ENCODE peak calls at places on chromosomes 12 and 14, in ten cellular contexts. Q is colonic mucosa, D is ovary, S is osteoblast, P is mammary epithelial cell, I is Panc1, R is GM06990, K is RWPE2, F is heart left ventricle, W is transverse colon. N is an unnamed sample. For H3K27me3, the result is how much of the 10 kb centered on the place peaks cover.

GRCh38 chr14:104437703-104438102 is 141.9 kb upstream of the C14orf180 start:
- DNase-seq in Q (no peak), D (no peak), S (peak), P (no peak), I (no peak), R (no peak), K (no peak), F (no peak), W (no peak), N (no peak)

GRCh38 chr14:21846227-21846885 is 172.7 kb upstream of the OR4E1 start:
- DNase-seq in Q (peak), D (no peak), S (no peak), P (peak), I (no peak), R (no peak), K (no peak), F (no peak), W (peak), N (no peak)

GRCh38 chr12:52867636-52868035 is 18.8 kb upstream of the KRT78 start:
- DNase-seq in Q (peak), D (no peak), S (no peak), P (peak), I (no peak), R (no peak), K (peak), F (peak), W (peak), N (no peak)

GRCh38 chr14:64736271-64737131 is 32.3 kb downstream of the PLEKHG3 start:
- DNase-seq in Q (peak), D (peak), S (no peak), P (no peak), I (no peak), R (no peak), K (peak), F (no peak), W (peak), N (no peak)

GRCh38 chr14:98915625-98916024 is 356.4 kb downstream of the BCL11B start:
- DNase-seq in Q (no peak), D (no peak), S (no peak), P (no peak), I (no peak), R (no peak), K (no peak), F (no peak), W (no peak), N (no peak)

GRCh38 chr14:88590173-88590572 is 27.3 kb downstream of the ZC3H14 start:
- DNase-seq in Q (no peak), D (no peak), S (peak), P (no peak), I (no peak), R (no peak), K (no peak), F (no peak), W (no peak), N (no peak)

GRCh38 chr12:66571361-66571760 is 107.5 kb downstream of the GRIP1 start:
- DNase-seq in Q (no peak), D (no peak), S (no peak), P (no peak), I (no peak), R (no peak), K (no peak), F (no peak), W (no peak), N (no peak)

GRCh38 chr14:77372304-77372841 is 4.5 kb downstream of the TMED8 start:
- DNase-seq in Q (no peak), D (no peak), S (peak), P (no peak), I (no peak), R (peak), K (no peak), F (no peak), W (no peak), N (no peak)

GRCh38 chr14:102464846-102465341 is 44.7 kb downstream of the ANKRD9 start:
- DNase-seq in Q (peak), D (no peak), S (no peak), P (no peak), I (no peak), R (no peak), K (no peak), F (no peak), W (peak), N (no peak)

GRCh38 chr12:103877934-103878510 is 37.0 kb upstream of the NT5DC3 start:
- DNase-seq in Q (peak), D (no peak), S (peak), P (peak), I (no peak), R (peak), K (no peak), F (peak), W (peak), N (no peak)

GRCh38 chr14:89807905-89808304 is 146.6 kb downstream of the EFCAB11 start:
- DNase-seq in Q (no peak), D (no peak), S (no peak), P (no peak), I (no peak), R (no peak), K (no peak), F (no peak), W (no peak), N (no peak)

GRCh38 chr12:114920828-114921579 is 237.0 kb upstream of the TBX3 start:
- DNase-seq in Q (no peak), D (no peak), S (peak), P (peak), I (no peak), R (no peak), K (no peak), F (peak), W (no peak), N (no peak)

GRCh38 chr12:4771960-4772566 is 51.9 kb downstream of the GALNT8 start:
- DNase-seq in Q (no peak), D (no peak), S (no peak), P (no peak), I (no peak), R (no peak), K (no peak), F (no peak), W (no peak), N (no peak)

GRCh38 chr14:50978888-50979287 is 34.6 kb upstream of the PYGL start:
- DNase-seq in Q (no peak), D (no peak), S (no peak), P (no peak), I (no peak), R (peak), K (no peak), F (no peak), W (no peak), N (no peak)

GRCh38 chr14:50980451-50980850 is 36.2 kb upstream of the PYGL start:
- DNase-seq in Q (no peak), D (no peak), S (no peak), P (no peak), I (no peak), R (no peak), K (no peak), F (no peak), W (no peak), N (no peak)

GRCh38 chr14:50985124-50985815 is 41.0 kb upstream of the PYGL start:
- DNase-seq in Q (no peak), D (no peak), S (no peak), P (no peak), I (no peak), R (no peak), K (no peak), F (no peak), W (no peak), N (no peak)

GRCh38 chr14:50985816-50986396 is 41.6 kb upstream of the PYGL start:
- DNase-seq in Q (no peak), D (no peak), S (no peak), P (no peak), I (no peak), R (no peak), K (no peak), F (no peak), W (no peak), N (no peak)

GRCh38 chr14:50984061-50984710 is 39.9 kb upstream of the PYGL start:
- DNase-seq in Q (no peak), D (no peak), S (no peak), P (no peak), I (no peak), R (no peak), K (no peak), F (no peak), W (no peak), N (no peak)
- H3K4me3 ChIP-seq in Q (no peak), D (no peak), S (no peak), P (no peak), I (no peak), R (no peak), K (no peak), F (no peak), W (no peak), N (no peak)

GRCh38 chr12:43336962-43337555 is 214.9 kb downstream of the ADAMTS20 start:
- DNase-seq in Q (no peak), D (no peak), S (no peak), P (peak), I (no peak), R (no peak), K (no peak), F (no peak), W (no peak), N (peak)
- TF ChIP-seq CTCF in Q (no peak), D (no peak), S (peak), P (peak), I (peak), R (peak), K (peak), F (peak), W (no peak), N (peak)

GRCh38 chr12:116880213-116880816 is 926 bp downstream of the HRK start:
- DNase-seq in Q (no peak), D (no peak), S (no peak), P (peak), I (no peak), R (no peak), K (no peak), F (no peak), W (no peak), N (no peak)
- H3K27me3 ChIP-seq in Q (half or more), D (under half), S (half or more), P (half or more), I (under half), R (under half), K (under half), F (under half), W (half or more), N (half or more)

GRCh38 chr12:92133795-92134637 is 11.6 kb downstream of the BTG1 start:
- DNase-seq in Q (no peak), D (no peak), S (no peak), P (no peak), I (no peak), R (no peak), K (no peak), F (no peak), W (no peak), N (no peak)

GRCh38 chr12:92136021-92136735 is 9.5 kb downstream of the BTG1 start:
- DNase-seq in Q (no peak), D (no peak), S (no peak), P (no peak), I (no peak), R (no peak), K (no peak), F (no peak), W (no peak), N (no peak)

GRCh38 chr12:92136883-92137582 is 8.6 kb downstream of the BTG1 start:
- DNase-seq in Q (no peak), D (no peak), S (peak), P (peak), I (no peak), R (no peak), K (no peak), F (no peak), W (no peak), N (peak)

GRCh38 chr12:92133166-92133565 is 12.5 kb downstream of the BTG1 start:
- DNase-seq in Q (no peak), D (no peak), S (no peak), P (no peak), I (no peak), R (no peak), K (no peak), F (no peak), W (no peak), N (no peak)

GRCh38 chr12:92134638-92135274 is 10.9 kb downstream of the BTG1 start:
- DNase-seq in Q (no peak), D (no peak), S (peak), P (peak), I (no peak), R (no peak), K (no peak), F (no peak), W (no peak), N (no peak)
- H3K4me3 ChIP-seq in Q (no peak), D (peak), S (peak), P (no peak), I (peak), R (peak), K (no peak), F (no peak), W (no peak), N (no peak)

DNA sequence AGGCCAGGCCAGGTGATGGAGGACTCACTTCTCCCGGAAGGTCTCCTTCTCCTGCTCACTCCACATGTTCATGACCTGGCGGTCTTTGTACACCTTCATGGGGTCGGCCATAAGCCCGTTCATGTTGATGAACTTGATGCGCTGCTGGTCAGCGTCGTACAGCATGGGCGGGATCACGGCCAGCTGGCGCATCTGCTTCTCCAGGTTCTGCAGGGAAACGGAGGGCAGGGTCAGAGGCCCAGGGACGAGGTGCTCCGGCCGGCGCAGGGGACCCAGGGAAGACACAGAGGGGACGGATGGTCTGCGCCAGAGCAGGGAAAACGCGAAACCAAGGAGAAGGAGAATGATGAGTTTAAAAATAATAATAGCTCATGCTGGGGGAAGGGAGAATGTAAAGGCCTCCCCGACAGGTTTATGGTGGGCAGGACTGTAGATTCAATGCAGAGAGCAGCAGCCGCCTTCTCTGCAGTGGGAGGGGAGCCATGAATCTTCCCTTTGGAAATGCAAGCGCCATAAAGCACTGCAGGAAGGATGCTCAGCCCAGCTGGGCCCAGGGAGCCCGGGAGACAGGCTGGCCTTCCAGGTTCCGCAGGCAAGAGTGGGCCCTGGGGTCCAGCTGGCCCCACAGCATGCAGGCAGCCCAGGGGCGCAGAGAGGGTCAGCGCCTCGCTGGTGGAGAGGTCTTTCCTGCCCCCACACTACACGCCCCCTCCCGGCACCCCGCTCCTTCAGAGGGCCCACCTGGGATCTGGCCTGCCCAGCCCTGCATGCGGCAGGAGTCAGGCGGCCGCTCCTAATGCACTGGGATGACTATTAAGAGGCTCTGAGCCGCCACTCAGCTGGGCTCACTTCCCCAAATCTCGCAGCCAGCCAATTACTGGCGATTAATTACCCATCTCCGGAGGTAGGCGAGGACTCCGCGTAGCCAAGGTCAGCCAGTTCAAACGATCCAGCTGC is 132.0 kb downstream of the RFLNA start:
- DNase-seq in Q (no peak), D (no peak), S (no peak), P (no peak), I (no peak), R (no peak), K (no peak), F (no peak), W (no peak), N (no peak)
- TF ChIP-seq CTCF in Q (no peak), D (no peak), S (no peak), P (no peak), I (no peak), R (no peak), K (no peak), F (no peak), W (no peak), N (no peak)

DNA sequence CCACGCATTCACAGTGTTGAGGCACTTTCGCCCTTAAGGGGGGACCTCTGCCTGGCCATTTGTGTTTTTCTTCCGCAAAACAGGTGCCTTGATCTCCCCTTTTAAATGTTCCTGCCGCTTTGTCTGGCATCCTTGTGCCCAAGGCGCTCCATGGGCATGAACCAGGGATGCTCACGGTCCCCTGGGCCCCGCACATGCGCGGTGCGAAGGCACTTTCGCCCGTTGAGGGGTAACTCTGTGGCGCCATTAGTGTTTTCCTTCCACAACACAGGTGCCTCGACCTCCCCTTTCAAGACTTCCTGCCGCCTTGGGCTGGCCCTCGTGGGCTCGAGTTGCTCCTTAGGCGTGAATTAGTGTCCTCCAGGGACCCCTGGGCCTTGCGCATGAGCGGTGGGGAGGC is 335.5 kb downstream of the ALG10 start:
- DNase-seq in Q (no peak), D (no peak), S (no peak), P (no peak), I (no peak), R (no peak), K (no peak), F (no peak), W (no peak), N (no peak)
- H3K27me3 ChIP-seq in Q (under half), D (under half), S (under half), P (under half), I (under half), R (under half), K (under half), F (under half), W (under half), N (under half)

GRCh38 chr14:81452341-81452740 is 52.2 kb upstream of the STON2 start:
- DNase-seq in Q (no peak), D (no peak), S (no peak), P (no peak), I (no peak), R (no peak), K (no peak), F (no peak), W (no peak), N (no peak)

GRCh38 chr14:81454572-81455218 is 54.6 kb upstream of the STON2 start:
- DNase-seq in Q (peak), D (no peak), S (no peak), P (no peak), I (no peak), R (no peak), K (no peak), F (no peak), W (peak), N (no peak)

GRCh38 chr14:81450976-81451375 is 50.9 kb upstream of the STON2 start:
- DNase-seq in Q (no peak), D (no peak), S (no peak), P (no peak), I (no peak), R (no peak), K (no peak), F (no peak), W (no peak), N (no peak)

GRCh38 chr14:81453166-81453766 is 53.1 kb upstream of the STON2 start:
- DNase-seq in Q (peak), D (peak), S (no peak), P (peak), I (peak), R (no peak), K (no peak), F (peak), W (peak), N (no peak)

GRCh38 chr14:81452766-81453165 is 52.6 kb upstream of the STON2 start:
- DNase-seq in Q (no peak), D (no peak), S (peak), P (no peak), I (no peak), R (no peak), K (no peak), F (no peak), W (no peak), N (no peak)
- H3K4me3 ChIP-seq in Q (no peak), D (no peak), S (peak), P (no peak), I (no peak), R (no peak), K (no peak), F (peak), W (no peak), N (no peak)

GRCh38 chr14:74906923-74907620 is 16.0 kb downstream of the RPS6KL1 start:
- DNase-seq in Q (peak), D (no peak), S (peak), P (no peak), I (no peak), R (no peak), K (no peak), F (no peak), W (peak), N (no peak)
- TF ChIP-seq CTCF in Q (no peak), D (no peak), S (peak), P (no peak), I (peak), R (peak), K (no peak), F (no peak), W (peak), N (peak)

GRCh38 chr14:100828448-100828834 is 2.5 kb downstream of the MEG3 start:
- DNase-seq in Q (no peak), D (peak), S (peak), P (no peak), I (no peak), R (no peak), K (no peak), F (no peak), W (no peak), N (no peak)
- H3K27me3 ChIP-seq in Q (under half), D (under half), S (under half), P (under half), I (under half), R (under half), K (under half), F (under half), W (under half), N (under half)

N was measured in kidney epithelial cell.